ENCODE peak calls at places on chromosomes 16 and 17, in four cellular contexts. H, G, K and R are unnamed samples.

GRCh38 chr17:57109393-57110151 is 24.5 kb downstream of the AKAP1 start:
- DNase-seq in H (peak; percentile 26), G (no peak), K (no peak), R (no peak)

GRCh38 chr17:64398330-64398729 is 7.7 kb upstream of the PECAM1 start:
- DNase-seq in H (no peak), G (no peak), K (no peak), R (no peak)

GRCh38 chr16:20704281-20704680 is 6.8 kb upstream of the ACSM1 start:
- DNase-seq in H (no peak), G (no peak), K (no peak), R (no peak)

GRCh38 chr17:50123649-50124349 is 6.2 kb downstream of the SAMD14 start:
- DNase-seq in H (peak; percentile 42), G (no peak), K (no peak), R (peak; percentile 14)

GRCh38 chr17:32931686-32932085 is 3.7 kb downstream of the TMEM98 start:
- DNase-seq in H (no peak), G (no peak), K (no peak), R (no peak)

GRCh38 chr17:30576326-30576861 is 99.2 kb downstream of the GOSR1 start:
- DNase-seq in H (no peak), G (no peak), K (no peak), R (no peak)

GRCh38 chr16:68275611-68276191 is 11.4 kb downstream of the SLC7A6 start:
- DNase-seq in H (no peak), G (peak; percentile 71), K (no peak), R (no peak)

GRCh38 chr16:66851166-66851964 is 7.2 kb downstream of the CA7 start:
- DNase-seq in H (no peak), G (no peak), K (no peak), R (no peak)

GRCh38 chr17:78575899-78576298 is 1.3 kb downstream of the DNAH17 start:
- DNase-seq in H (no peak), G (no peak), K (no peak), R (no peak)

GRCh38 chr16:49469323-49469670 is 95.7 kb downstream of the C16orf78 start:
- DNase-seq in H (no peak), G (no peak), K (no peak), R (no peak)

GRCh38 chr16:53946745-53947386 is 242.9 kb downstream of the FTO start:
- DNase-seq in H (no peak), G (no peak), K (no peak), R (no peak)

GRCh38 chr16:9437115-9437514 is 345.7 kb downstream of the HAPSTR1 start:
- DNase-seq in H (peak; percentile 3), G (peak; percentile 8), K (no peak), R (no peak)

GRCh38 chr17:68489919-68490318 is 22.3 kb upstream of the PRKAR1A start:
- DNase-seq in H (no peak), G (no peak), K (no peak), R (no peak)

GRCh38 chr17:58611331-58611730 is 80.5 kb downstream of the TEX14 start:
- DNase-seq in H (no peak), G (no peak), K (no peak), R (no peak)

GRCh38 chr16:22671301-22672076 is 142.5 kb upstream of the HS3ST2 start:
- DNase-seq in H (no peak), G (no peak), K (no peak), R (no peak)

DNA sequence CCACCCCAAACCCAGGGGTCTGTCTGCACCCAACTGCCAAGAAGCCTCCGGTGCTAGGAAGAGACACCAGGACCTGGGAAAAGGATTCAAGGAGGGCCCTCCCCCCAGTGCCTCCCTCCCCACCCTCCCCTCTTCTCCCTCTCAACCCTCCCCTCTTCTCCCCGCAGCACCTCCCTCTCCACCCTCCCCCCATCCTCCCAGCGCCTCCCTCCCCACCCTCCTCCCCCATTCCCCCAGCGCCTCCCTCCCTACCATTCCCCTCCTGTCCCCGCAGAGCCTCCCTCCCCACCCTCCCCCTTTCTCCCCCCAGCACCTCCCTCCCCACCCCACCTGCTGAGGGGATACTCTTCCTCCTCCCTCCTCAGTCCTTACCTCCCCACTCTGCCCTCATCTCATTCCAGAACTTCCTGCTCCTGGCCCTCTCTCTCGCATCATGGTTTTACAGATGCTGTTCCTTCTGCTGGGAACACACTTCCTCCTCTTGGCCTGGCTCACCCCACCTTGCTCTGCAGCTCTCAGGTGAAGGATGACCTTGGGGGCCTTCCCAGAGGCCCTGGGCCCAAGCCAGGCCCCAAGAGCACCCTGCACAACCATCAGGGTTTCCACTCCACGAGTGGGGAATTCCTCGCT is 4.9 kb downstream of the NTHL1 start:
- DNase-seq in H (no peak), G (no peak), K (no peak), R (no peak)
- H3K4me1 ChIP-seq in H (peaks cover 4% of the 10 kb centered on the region), G (peaks cover 11% of the 10 kb centered on the region), K (no peaks in the 10 kb centered on the region), R (peaks cover 33% of the 10 kb centered on the region)

DNA sequence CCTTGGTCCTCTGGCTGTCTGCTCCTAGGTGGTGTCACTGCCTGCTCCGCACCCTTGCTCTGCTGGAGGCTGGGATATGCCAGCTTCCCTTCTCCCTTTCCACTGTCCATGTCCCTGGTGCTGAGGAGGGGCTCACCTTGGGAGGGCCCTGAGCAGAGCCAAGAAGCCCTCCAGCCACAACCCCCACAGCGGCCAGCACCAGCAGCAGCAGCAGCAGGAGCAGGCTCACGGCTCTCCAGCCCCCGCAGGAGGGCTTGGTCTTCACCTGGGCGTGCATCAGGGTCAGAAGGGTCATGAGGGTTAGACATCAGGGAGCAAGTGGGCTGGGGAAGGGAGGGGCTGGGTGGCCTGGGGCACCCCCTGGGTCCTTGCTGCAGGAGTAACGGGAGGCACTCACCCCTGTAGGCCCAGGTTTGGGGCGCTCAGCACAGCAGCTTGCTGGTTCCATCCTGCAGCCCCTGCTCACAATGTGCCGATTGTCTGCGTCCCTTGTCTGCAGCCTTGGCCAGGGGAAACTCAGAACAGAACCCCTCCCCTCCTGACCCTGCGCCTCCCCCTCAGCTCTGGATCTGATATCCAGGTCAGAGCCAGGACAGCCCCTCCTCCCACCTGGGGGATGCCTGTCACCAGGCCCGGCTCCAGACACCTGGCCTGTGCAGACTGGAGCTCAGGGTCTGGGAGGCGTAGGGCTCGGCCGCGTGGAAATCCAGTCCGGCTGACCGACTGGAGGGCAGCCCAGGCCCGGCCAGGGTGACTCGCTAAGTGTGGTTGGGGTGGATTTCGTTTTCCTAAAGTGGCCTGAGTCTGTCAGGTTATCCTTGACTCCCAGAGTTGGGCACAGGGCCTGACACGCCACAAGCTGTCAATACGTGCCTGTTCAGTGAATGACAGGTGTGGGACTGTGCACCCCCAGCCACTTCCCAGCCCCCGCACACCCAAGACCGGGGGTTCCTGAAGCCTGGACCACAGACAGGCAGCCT is at the start of gene BRICD5:
- DNase-seq in H (peak; percentile 32), G (no peak), K (no peak), R (no peak)
- H3K36me3 ChIP-seq in H (peaks cover 6% of the 10 kb centered on the region), G (peaks cover 46% of the 10 kb centered on the region), K (peaks cover 48% of the 10 kb centered on the region), R (peaks cover 35% of the 10 kb centered on the region)

DNA sequence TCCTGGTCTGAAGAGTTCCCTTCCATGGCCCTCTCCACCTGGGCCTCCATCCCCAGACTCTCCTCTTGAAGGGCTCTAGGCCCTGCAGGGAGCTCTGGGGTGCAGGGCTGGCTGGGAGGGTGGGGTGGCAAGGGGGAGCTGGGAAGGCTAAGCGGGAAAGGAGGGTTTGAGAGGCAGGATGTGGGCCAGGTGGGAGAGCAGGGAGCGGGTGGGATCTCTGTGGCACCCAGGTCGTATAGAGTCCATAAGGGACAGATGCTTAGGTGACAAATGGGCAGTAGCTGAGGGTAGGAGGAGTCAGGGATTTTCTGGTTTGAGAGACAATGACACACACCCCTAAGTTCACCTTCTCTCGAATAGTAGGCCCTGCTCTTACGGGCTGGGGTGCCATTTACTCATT is 15.5 kb downstream of the KIF18B start:
- DNase-seq in H (no peak), G (no peak), K (no peak), R (no peak)
- H3K4me1 ChIP-seq in H (no peaks in the 10 kb centered on the region), G (no peaks in the 10 kb centered on the region), K (no peaks in the 10 kb centered on the region), R (no peaks in the 10 kb centered on the region)

GRCh38 chr16:88830783-88831182 is 19.1 kb upstream of the APRT start:
- DNase-seq in H (no peak), G (no peak), K (no peak), R (no peak)

GRCh38 chr16:88826070-88826840 is 14.5 kb upstream of the APRT start:
- DNase-seq in H (no peak), G (no peak), K (no peak), R (no peak)

GRCh38 chr16:88827727-88828126 is 16.0 kb upstream of the APRT start:
- DNase-seq in H (no peak), G (no peak), K (no peak), R (no peak)

GRCh38 chr16:88830250-88830649 is 18.5 kb upstream of the APRT start:
- DNase-seq in H (no peak), G (no peak), K (no peak), R (no peak)

DNA sequence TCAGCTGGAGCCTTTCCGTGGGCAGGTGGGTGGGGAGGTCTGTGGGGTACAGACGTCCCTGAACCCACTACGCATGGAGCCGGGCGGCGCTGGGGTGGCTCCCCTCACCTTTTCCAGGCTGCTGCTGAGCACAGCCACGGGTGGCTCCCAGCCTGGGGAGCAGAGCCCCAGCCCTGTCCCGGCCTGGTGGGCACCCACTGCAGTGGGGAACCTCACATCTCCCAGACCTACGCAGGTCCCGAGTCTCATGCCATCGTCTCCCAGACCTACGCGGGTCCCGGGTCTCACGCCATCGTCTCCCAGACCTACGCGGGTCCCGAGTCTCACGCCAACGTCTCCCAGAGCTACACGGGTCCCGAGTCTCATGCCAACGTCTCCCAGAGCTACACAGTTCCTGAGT is 17.0 kb upstream of the APRT start:
- DNase-seq in H (no peak), G (no peak), K (no peak), R (no peak)
- H3K36me3 ChIP-seq in H (no peaks in the 10 kb centered on the region), G (no peaks in the 10 kb centered on the region), K (peaks cover 81% of the 10 kb centered on the region), R (peaks cover 13% of the 10 kb centered on the region)

GRCh38 chr16:75073551-75074414 is 42.8 kb downstream of the LDHD start:
- DNase-seq in H (no peak), G (no peak), K (no peak), R (no peak)
- H3K4me1 ChIP-seq in H (peaks cover 38% of the 10 kb centered on the region), G (peaks cover 30% of the 10 kb centered on the region), K (no peaks in the 10 kb centered on the region), R (no peaks in the 10 kb centered on the region)

GRCh38 chr17:44000871-44001460 is 3.5 kb upstream of the NAGS start:
- DNase-seq in H (no peak), G (no peak), K (no peak), R (no peak)

GRCh38 chr17:43998552-43998951 is 5.9 kb upstream of the NAGS start:
- DNase-seq in H (no peak), G (no peak), K (no peak), R (no peak)

GRCh38 chr17:44001461-44001920 is 2.9 kb upstream of the NAGS start:
- DNase-seq in H (no peak), G (no peak), K (no peak), R (no peak)

GRCh38 chr17:44000141-44000860 is 4.1 kb upstream of the NAGS start:
- DNase-seq in H (no peak), G (no peak), K (no peak), R (no peak)

DNA sequence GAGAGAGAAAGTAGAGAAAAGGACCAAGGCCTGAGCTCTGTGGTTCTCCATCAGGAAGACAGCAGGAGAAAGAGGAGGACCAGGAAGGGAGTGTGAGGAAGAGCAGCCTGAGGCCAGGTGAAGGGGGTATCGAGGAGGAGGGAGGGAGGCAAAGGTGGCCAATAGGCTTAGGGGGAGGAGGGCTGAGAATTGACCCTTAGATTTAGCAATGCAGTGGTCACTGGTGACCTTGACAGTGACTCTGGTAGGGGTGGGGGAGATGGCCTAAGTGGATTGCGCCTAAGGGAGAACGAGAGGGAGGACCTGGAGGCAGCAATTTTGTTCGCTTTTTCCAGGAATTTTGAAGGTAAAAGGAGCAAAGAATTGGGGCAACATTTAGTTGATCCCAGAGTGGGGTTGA is 5.4 kb upstream of the NAGS start:
- DNase-seq in H (no peak), G (no peak), K (no peak), R (no peak)
- H3K36me3 ChIP-seq in H (no peaks in the 10 kb centered on the region), G (no peaks in the 10 kb centered on the region), K (no peaks in the 10 kb centered on the region), R (no peaks in the 10 kb centered on the region)

GRCh38 chr16:87458424-87458915 is 34.4 kb downstream of the ZCCHC14 start:
- DNase-seq in H (no peak), G (no peak), K (no peak), R (no peak)
- H3K4me1 ChIP-seq in H (peaks cover 14% of the 10 kb centered on the region), G (peaks cover 4% of the 10 kb centered on the region), K (no peaks in the 10 kb centered on the region), R (peaks cover 30% of the 10 kb centered on the region)

GRCh38 chr17:8503807-8504206 is 68.1 kb downstream of the NDEL1 start:
- DNase-seq in H (no peak), G (no peak), K (no peak), R (no peak)
- H3K36me3 ChIP-seq in H (no peaks in the 10 kb centered on the region), G (peaks cover 40% of the 10 kb centered on the region), K (peaks cover 63% of the 10 kb centered on the region), R (peaks cover 21% of the 10 kb centered on the region)